ENCODE peak calls at places on chromosomes 12 and 14, in eight cellular contexts. One of them, this sample, is unnamed.

GRCh38 chr12:30594509-30594908 is 101.2 kb downstream of the IPO8 start:
- DNase-seq in choroid plexus epithelial cell: peak
- DNase-seq in cardiac fibroblast: no peak
- DNase-seq in GM23338: no peak
- DNase-seq in HAP-1: no peak
- DNase-seq in naive thymus-derived CD4-positive, alpha-beta T cell: no peak
- DNase-seq in AG10803: no peak
- DNase-seq in BJ: no peak
- DNase-seq in this sample: no peak

GRCh38 chr12:64098709-64099354 is 123.3 kb downstream of the KICS2 start:
- DNase-seq in cardiac fibroblast: peak
- DNase-seq in GM23338: no peak
- DNase-seq in choroid plexus epithelial cell: peak
- DNase-seq in AG10803: peak
- DNase-seq in HAP-1: no peak
- DNase-seq in naive thymus-derived CD4-positive, alpha-beta T cell: no peak
- DNase-seq in BJ: no peak
- DNase-seq in this sample: no peak

GRCh38 chr12:2084553-2085296 is 31.9 kb downstream of the CACNA1C start:
- DNase-seq in BJ: peak
- DNase-seq in GM23338: no peak
- DNase-seq in AG10803: peak
- DNase-seq in naive thymus-derived CD4-positive, alpha-beta T cell: no peak
- DNase-seq in HAP-1: no peak
- DNase-seq in cardiac fibroblast: peak
- DNase-seq in choroid plexus epithelial cell: peak
- DNase-seq in this sample: no peak

GRCh38 chr12:110536834-110537604 is 34.9 kb downstream of the RAD9B start:
- DNase-seq in choroid plexus epithelial cell: no peak
- DNase-seq in GM23338: no peak
- DNase-seq in BJ: no peak
- DNase-seq in naive thymus-derived CD4-positive, alpha-beta T cell: no peak
- DNase-seq in HAP-1: no peak
- DNase-seq in AG10803: peak
- DNase-seq in cardiac fibroblast: no peak
- DNase-seq in this sample: no peak

GRCh38 chr12:116028619-116029018 is 248.9 kb downstream of the MED13L start:
- DNase-seq in choroid plexus epithelial cell: no peak
- DNase-seq in naive thymus-derived CD4-positive, alpha-beta T cell: no peak
- DNase-seq in BJ: no peak
- DNase-seq in AG10803: no peak
- DNase-seq in GM23338: no peak
- DNase-seq in HAP-1: no peak
- DNase-seq in cardiac fibroblast: no peak
- DNase-seq in this sample: no peak

GRCh38 chr14:76812093-76812421 is 625 bp downstream of the ANGEL1 start:
- DNase-seq in choroid plexus epithelial cell: no peak
- DNase-seq in BJ: no peak
- DNase-seq in GM23338: peak
- DNase-seq in HAP-1: no peak
- DNase-seq in cardiac fibroblast: no peak
- DNase-seq in AG10803: no peak
- DNase-seq in naive thymus-derived CD4-positive, alpha-beta T cell: no peak
- DNase-seq in this sample: no peak

GRCh38 chr12:95976416-95976832 is 19.7 kb downstream of the HAL start:
- DNase-seq in HAP-1: no peak
- DNase-seq in choroid plexus epithelial cell: peak
- DNase-seq in naive thymus-derived CD4-positive, alpha-beta T cell: no peak
- DNase-seq in AG10803: peak
- DNase-seq in GM23338: no peak
- DNase-seq in BJ: no peak
- DNase-seq in cardiac fibroblast: peak
- DNase-seq in this sample: no peak

GRCh38 chr12:95385246-95385645 is 88.7 kb upstream of the METAP2 start:
- DNase-seq in GM23338: peak
- DNase-seq in naive thymus-derived CD4-positive, alpha-beta T cell: no peak
- DNase-seq in cardiac fibroblast: peak
- DNase-seq in HAP-1: no peak
- DNase-seq in AG10803: peak
- DNase-seq in choroid plexus epithelial cell: peak
- DNase-seq in BJ: no peak
- DNase-seq in this sample: peak

GRCh38 chr14:51431033-51431709 is 191.1 kb downstream of the TMX1 start:
- DNase-seq in GM23338: no peak
- DNase-seq in cardiac fibroblast: no peak
- DNase-seq in BJ: no peak
- DNase-seq in AG10803: no peak
- DNase-seq in choroid plexus epithelial cell: peak
- DNase-seq in HAP-1: no peak
- DNase-seq in naive thymus-derived CD4-positive, alpha-beta T cell: no peak
- DNase-seq in this sample: no peak

GRCh38 chr12:82593901-82594396 is 92.8 kb upstream of the TMTC2 start:
- DNase-seq in GM23338: no peak
- DNase-seq in cardiac fibroblast: no peak
- DNase-seq in HAP-1: peak
- DNase-seq in BJ: no peak
- DNase-seq in naive thymus-derived CD4-positive, alpha-beta T cell: no peak
- DNase-seq in choroid plexus epithelial cell: no peak
- DNase-seq in AG10803: no peak
- DNase-seq in this sample: no peak

GRCh38 chr12:82383930-82384513 is 25.7 kb downstream of the METTL25 start:
- DNase-seq in AG10803: peak
- DNase-seq in HAP-1: peak
- DNase-seq in naive thymus-derived CD4-positive, alpha-beta T cell: no peak
- DNase-seq in GM23338: peak
- DNase-seq in cardiac fibroblast: peak
- DNase-seq in BJ: no peak
- DNase-seq in choroid plexus epithelial cell: peak
- DNase-seq in this sample: no peak

GRCh38 chr12:122183588-122183940 is 641 bp downstream of the LRRC43 start:
- DNase-seq in naive thymus-derived CD4-positive, alpha-beta T cell: no peak
- DNase-seq in cardiac fibroblast: no peak
- DNase-seq in choroid plexus epithelial cell: no peak
- DNase-seq in HAP-1: no peak
- DNase-seq in BJ: no peak
- DNase-seq in GM23338: peak
- DNase-seq in AG10803: no peak
- DNase-seq in this sample: no peak

GRCh38 chr14:106605548-106606448 is 1079.4 kb downstream of the TMEM121 start:
- DNase-seq in BJ: no peak
- DNase-seq in AG10803: no peak
- DNase-seq in GM23338: no peak
- DNase-seq in HAP-1: no peak
- DNase-seq in choroid plexus epithelial cell: no peak
- DNase-seq in cardiac fibroblast: no peak
- DNase-seq in naive thymus-derived CD4-positive, alpha-beta T cell: peak
- DNase-seq in this sample: no peak

GRCh38 chr14:91985521-91986255 is 38.2 kb upstream of the FBLN5 start:
- DNase-seq in choroid plexus epithelial cell: peak
- DNase-seq in cardiac fibroblast: peak
- DNase-seq in GM23338: no peak
- DNase-seq in naive thymus-derived CD4-positive, alpha-beta T cell: no peak
- DNase-seq in BJ: no peak
- DNase-seq in AG10803: peak
- DNase-seq in HAP-1: no peak
- DNase-seq in this sample: no peak

GRCh38 chr12:53094394-53094787 is 3.1 kb upstream of the IGFBP6 start:
- DNase-seq in naive thymus-derived CD4-positive, alpha-beta T cell: no peak
- DNase-seq in choroid plexus epithelial cell: no peak
- DNase-seq in HAP-1: no peak
- DNase-seq in BJ: no peak
- DNase-seq in cardiac fibroblast: no peak
- DNase-seq in GM23338: no peak
- DNase-seq in AG10803: no peak
- DNase-seq in this sample: no peak

GRCh38 chr14:86570371-86570770 is 1040.4 kb downstream of the FLRT2 start:
- DNase-seq in naive thymus-derived CD4-positive, alpha-beta T cell: no peak
- DNase-seq in cardiac fibroblast: no peak
- DNase-seq in AG10803: no peak
- DNase-seq in BJ: no peak
- DNase-seq in HAP-1: no peak
- DNase-seq in GM23338: no peak
- DNase-seq in choroid plexus epithelial cell: no peak
- DNase-seq in this sample: no peak

GRCh38 chr12:45730842-45731336 is 1.4 kb downstream of the ARID2 start:
- DNase-seq in BJ: no peak
- DNase-seq in naive thymus-derived CD4-positive, alpha-beta T cell: peak
- DNase-seq in HAP-1: peak
- DNase-seq in choroid plexus epithelial cell: peak
- DNase-seq in GM23338: no peak
- DNase-seq in cardiac fibroblast: peak
- DNase-seq in AG10803: peak
- DNase-seq in this sample: no peak

GRCh38 chr12:88562151-88562550 is 18.1 kb downstream of the KITLG start:
- DNase-seq in BJ: no peak
- DNase-seq in AG10803: no peak
- DNase-seq in cardiac fibroblast: no peak
- DNase-seq in GM23338: no peak
- DNase-seq in choroid plexus epithelial cell: no peak
- DNase-seq in naive thymus-derived CD4-positive, alpha-beta T cell: no peak
- DNase-seq in HAP-1: no peak
- DNase-seq in this sample: no peak

GRCh38 chr14:104442107-104442551 is 137.4 kb upstream of the C14orf180 start:
- DNase-seq in HAP-1: no peak
- DNase-seq in cardiac fibroblast: no peak
- DNase-seq in BJ: no peak
- DNase-seq in GM23338: no peak
- DNase-seq in naive thymus-derived CD4-positive, alpha-beta T cell: no peak
- DNase-seq in choroid plexus epithelial cell: no peak
- DNase-seq in AG10803: no peak
- DNase-seq in this sample: no peak

GRCh38 chr12:2586159-2587035 is 208.4 kb upstream of the FKBP4 start:
- DNase-seq in GM23338: peak
- DNase-seq in BJ: no peak
- DNase-seq in cardiac fibroblast: no peak
- DNase-seq in HAP-1: no peak
- DNase-seq in naive thymus-derived CD4-positive, alpha-beta T cell: no peak
- DNase-seq in AG10803: no peak
- DNase-seq in choroid plexus epithelial cell: no peak
- DNase-seq in this sample: no peak

GRCh38 chr14:93960108-93960475 is 16.3 kb downstream of the ASB2 start:
- DNase-seq in naive thymus-derived CD4-positive, alpha-beta T cell: no peak
- DNase-seq in HAP-1: no peak
- DNase-seq in choroid plexus epithelial cell: no peak
- DNase-seq in AG10803: no peak
- DNase-seq in cardiac fibroblast: no peak
- DNase-seq in GM23338: no peak
- DNase-seq in BJ: no peak
- DNase-seq in this sample: no peak

GRCh38 chr12:17976202-17976601 is 113.8 kb downstream of the RERGL start:
- DNase-seq in BJ: no peak
- DNase-seq in cardiac fibroblast: no peak
- DNase-seq in HAP-1: peak
- DNase-seq in AG10803: no peak
- DNase-seq in naive thymus-derived CD4-positive, alpha-beta T cell: no peak
- DNase-seq in GM23338: peak
- DNase-seq in choroid plexus epithelial cell: peak
- DNase-seq in this sample: no peak

GRCh38 chr14:21734457-21735074 is 60.9 kb upstream of the OR4E1 start:
- DNase-seq in GM23338: peak
- DNase-seq in choroid plexus epithelial cell: peak
- DNase-seq in HAP-1: peak
- DNase-seq in AG10803: no peak
- DNase-seq in BJ: no peak
- DNase-seq in cardiac fibroblast: peak
- DNase-seq in naive thymus-derived CD4-positive, alpha-beta T cell: peak
- DNase-seq in this sample: no peak

GRCh38 chr14:21724115-21724973 is 50.7 kb upstream of the OR4E1 start:
- DNase-seq in HAP-1: no peak
- DNase-seq in GM23338: no peak
- DNase-seq in choroid plexus epithelial cell: no peak
- DNase-seq in AG10803: no peak
- DNase-seq in naive thymus-derived CD4-positive, alpha-beta T cell: no peak
- DNase-seq in cardiac fibroblast: no peak
- DNase-seq in BJ: no peak
- DNase-seq in this sample: no peak

GRCh38 chr14:21735200-21735599 is 61.6 kb upstream of the OR4E1 start:
- DNase-seq in GM23338: no peak
- DNase-seq in BJ: no peak
- DNase-seq in cardiac fibroblast: no peak
- DNase-seq in HAP-1: no peak
- DNase-seq in naive thymus-derived CD4-positive, alpha-beta T cell: no peak
- DNase-seq in choroid plexus epithelial cell: no peak
- DNase-seq in AG10803: no peak
- DNase-seq in this sample: no peak

GRCh38 chr14:21729703-21730212 is 56.1 kb upstream of the OR4E1 start:
- DNase-seq in BJ: no peak
- DNase-seq in cardiac fibroblast: no peak
- DNase-seq in HAP-1: no peak
- DNase-seq in naive thymus-derived CD4-positive, alpha-beta T cell: no peak
- DNase-seq in GM23338: no peak
- DNase-seq in choroid plexus epithelial cell: no peak
- DNase-seq in AG10803: no peak
- DNase-seq in this sample: no peak
- H3K4me3 ChIP-seq in BJ: no peak
- H3K4me3 ChIP-seq in cardiac fibroblast: no peak
- H3K4me3 ChIP-seq in HAP-1: no peak
- H3K4me3 ChIP-seq in naive thymus-derived CD4-positive, alpha-beta T cell: no peak
- H3K4me3 ChIP-seq in GM23338: no peak
- H3K4me3 ChIP-seq in choroid plexus epithelial cell: no peak
- H3K4me3 ChIP-seq in AG10803: no peak
- H3K4me3 ChIP-seq in this sample: no peak

DNA sequence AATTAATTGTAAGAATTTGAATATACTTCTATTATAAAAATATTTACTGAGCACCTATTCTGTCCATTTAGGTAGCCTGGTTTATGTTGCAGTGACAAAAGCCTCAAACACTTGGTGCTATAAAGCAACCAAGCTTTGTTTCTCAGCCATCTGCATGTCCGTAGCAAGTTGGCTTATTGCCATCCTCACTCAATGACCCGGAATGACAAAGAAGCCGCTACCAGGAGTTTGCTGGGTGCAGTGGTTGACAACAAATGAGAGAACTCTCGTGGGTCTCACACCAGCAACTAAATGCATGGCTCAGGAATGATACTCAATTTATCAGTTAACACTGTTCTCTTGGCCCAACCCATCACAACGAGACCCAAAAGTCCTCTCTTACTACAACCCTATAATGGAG is 553.1 kb downstream of the DIO2 start:
- DNase-seq in AG10803: no peak
- DNase-seq in HAP-1: no peak
- DNase-seq in naive thymus-derived CD4-positive, alpha-beta T cell: no peak
- DNase-seq in BJ: no peak
- DNase-seq in GM23338: no peak
- DNase-seq in cardiac fibroblast: no peak
- DNase-seq in choroid plexus epithelial cell: no peak
- DNase-seq in this sample: no peak
- H3K4me3 ChIP-seq in AG10803: no peak
- H3K4me3 ChIP-seq in HAP-1: no peak
- H3K4me3 ChIP-seq in naive thymus-derived CD4-positive, alpha-beta T cell: no peak
- H3K4me3 ChIP-seq in BJ: no peak
- H3K4me3 ChIP-seq in GM23338: no peak
- H3K4me3 ChIP-seq in cardiac fibroblast: no peak
- H3K4me3 ChIP-seq in choroid plexus epithelial cell: no peak
- H3K4me3 ChIP-seq in this sample: no peak

GRCh38 chr14:54174437-54174836 is 217.8 kb upstream of the BMP4 start:
- DNase-seq in GM23338: no peak
- DNase-seq in naive thymus-derived CD4-positive, alpha-beta T cell: no peak
- DNase-seq in HAP-1: no peak
- DNase-seq in AG10803: no peak
- DNase-seq in BJ: no peak
- DNase-seq in cardiac fibroblast: no peak
- DNase-seq in choroid plexus epithelial cell: no peak
- DNase-seq in this sample: no peak
- H3K4me3 ChIP-seq in GM23338: no peak
- H3K4me3 ChIP-seq in naive thymus-derived CD4-positive, alpha-beta T cell: no peak
- H3K4me3 ChIP-seq in HAP-1: no peak
- H3K4me3 ChIP-seq in AG10803: no peak
- H3K4me3 ChIP-seq in BJ: no peak
- H3K4me3 ChIP-seq in cardiac fibroblast: no peak
- H3K4me3 ChIP-seq in choroid plexus epithelial cell: no peak
- H3K4me3 ChIP-seq in this sample: no peak

GRCh38 chr12:124588689-124589318 is 21.4 kb upstream of the NCOR2 start:
- DNase-seq in choroid plexus epithelial cell: peak
- DNase-seq in BJ: no peak
- DNase-seq in cardiac fibroblast: peak
- DNase-seq in naive thymus-derived CD4-positive, alpha-beta T cell: no peak
- DNase-seq in HAP-1: no peak
- DNase-seq in AG10803: peak
- DNase-seq in GM23338: no peak
- DNase-seq in this sample: no peak
- H3K4me3 ChIP-seq in choroid plexus epithelial cell: no peak
- H3K4me3 ChIP-seq in BJ: no peak
- H3K4me3 ChIP-seq in cardiac fibroblast: no peak
- H3K4me3 ChIP-seq in naive thymus-derived CD4-positive, alpha-beta T cell: no peak
- H3K4me3 ChIP-seq in HAP-1: no peak
- H3K4me3 ChIP-seq in AG10803: peak
- H3K4me3 ChIP-seq in GM23338: no peak
- H3K4me3 ChIP-seq in this sample: no peak

This sample was measured in AG09309.